ENCODE peak calls at places on chromosomes 4 and X, in six cellular contexts. One of them, this sample, is unnamed.

GRCh38 chr4:87973283-87974169 is 2.0 kb upstream of the SPP1 start:
- DNase-seq in PC-3: peak
- DNase-seq in AG09309: peak
- DNase-seq in IMR-90: peak
- DNase-seq in left ventricle myocardium inferior: peak
- DNase-seq in pancreas: peak
- DNase-seq in this sample: peak

GRCh38 chr4:142961866-142962265 is 115.8 kb upstream of the INPP4B start:
- DNase-seq in PC-3: no peak
- DNase-seq in AG09309: no peak
- DNase-seq in IMR-90: no peak
- DNase-seq in left ventricle myocardium inferior: no peak
- DNase-seq in pancreas: no peak
- DNase-seq in this sample: no peak

GRCh38 chrX:1384738-1385250 is 7.1 kb downstream of the SLC25A6 start:
- DNase-seq in PC-3: no peak
- DNase-seq in AG09309: no peak
- DNase-seq in IMR-90: no peak
- DNase-seq in left ventricle myocardium inferior: no peak
- DNase-seq in pancreas: no peak
- DNase-seq in this sample: no peak

GRCh38 chrX:143934542-143934941 is 50.7 kb downstream of the UBE2NL start:
- DNase-seq in PC-3: no peak
- DNase-seq in AG09309: no peak
- DNase-seq in IMR-90: no peak
- DNase-seq in left ventricle myocardium inferior: no peak
- DNase-seq in pancreas: no peak
- DNase-seq in this sample: no peak

GRCh38 chrX:129139837-129140679 is 383.2 kb downstream of the SMARCA1 start:
- DNase-seq in PC-3: peak
- DNase-seq in AG09309: no peak
- DNase-seq in IMR-90: no peak
- DNase-seq in left ventricle myocardium inferior: no peak
- DNase-seq in pancreas: no peak
- DNase-seq in this sample: no peak

GRCh38 chr4:77578145-77578544 is 27.5 kb upstream of the CXCL13 start:
- DNase-seq in PC-3: no peak
- DNase-seq in AG09309: no peak
- DNase-seq in IMR-90: no peak
- DNase-seq in left ventricle myocardium inferior: no peak
- DNase-seq in pancreas: no peak
- DNase-seq in this sample: no peak

GRCh38 chr4:172352351-172352750 is 539.1 kb downstream of the GALNTL6 start:
- DNase-seq in PC-3: no peak
- DNase-seq in AG09309: no peak
- DNase-seq in IMR-90: no peak
- DNase-seq in left ventricle myocardium inferior: no peak
- DNase-seq in pancreas: no peak
- DNase-seq in this sample: no peak

GRCh38 chrX:21181232-21181853 is 192.9 kb upstream of the CNKSR2 start:
- DNase-seq in PC-3: peak
- DNase-seq in AG09309: no peak
- DNase-seq in IMR-90: no peak
- DNase-seq in left ventricle myocardium inferior: no peak
- DNase-seq in pancreas: no peak
- DNase-seq in this sample: no peak

GRCh38 chr4:186946682-186947294 is 223.1 kb upstream of the FAT1 start:
- DNase-seq in PC-3: peak
- DNase-seq in AG09309: no peak
- DNase-seq in IMR-90: peak
- DNase-seq in left ventricle myocardium inferior: no peak
- DNase-seq in pancreas: peak
- DNase-seq in this sample: no peak

GRCh38 chr4:82896755-82897154 is 3.8 kb upstream of the THAP9 start:
- DNase-seq in PC-3: no peak
- DNase-seq in AG09309: no peak
- DNase-seq in IMR-90: no peak
- DNase-seq in left ventricle myocardium inferior: no peak
- DNase-seq in pancreas: no peak
- DNase-seq in this sample: no peak

GRCh38 chrX:37468111-37468739 is 103.2 kb upstream of the LANCL3 start:
- DNase-seq in PC-3: no peak
- DNase-seq in AG09309: no peak
- DNase-seq in IMR-90: no peak
- DNase-seq in left ventricle myocardium inferior: no peak
- DNase-seq in pancreas: no peak
- DNase-seq in this sample: no peak

GRCh38 chr4:162610116-162610515 is 446.3 kb upstream of the FSTL5 start:
- DNase-seq in PC-3: no peak
- DNase-seq in AG09309: no peak
- DNase-seq in IMR-90: no peak
- DNase-seq in left ventricle myocardium inferior: no peak
- DNase-seq in pancreas: no peak
- DNase-seq in this sample: no peak

GRCh38 chrX:40109288-40110008 is 11.7 kb upstream of the BCOR start:
- DNase-seq in PC-3: no peak
- DNase-seq in AG09309: no peak
- DNase-seq in IMR-90: peak
- DNase-seq in left ventricle myocardium inferior: peak
- DNase-seq in pancreas: peak
- DNase-seq in this sample: peak

GRCh38 chr4:15735531-15735930 is 32.7 kb downstream of the BST1 start:
- DNase-seq in PC-3: no peak
- DNase-seq in AG09309: no peak
- DNase-seq in IMR-90: no peak
- DNase-seq in left ventricle myocardium inferior: no peak
- DNase-seq in pancreas: no peak
- DNase-seq in this sample: no peak

GRCh38 chrX:149487292-149487691 is 17.8 kb downstream of the IDS start:
- DNase-seq in PC-3: peak
- DNase-seq in AG09309: no peak
- DNase-seq in IMR-90: no peak
- DNase-seq in left ventricle myocardium inferior: no peak
- DNase-seq in pancreas: no peak
- DNase-seq in this sample: no peak

GRCh38 chr4:100166297-100167034 is 23.8 kb downstream of the DDIT4L start:
- DNase-seq in PC-3: no peak
- DNase-seq in AG09309: no peak
- DNase-seq in IMR-90: no peak
- DNase-seq in left ventricle myocardium inferior: no peak
- DNase-seq in pancreas: no peak
- DNase-seq in this sample: no peak

GRCh38 chr4:145912391-145912790 is 26.2 kb downstream of the ZNF827 start:
- DNase-seq in PC-3: no peak
- DNase-seq in AG09309: no peak
- DNase-seq in IMR-90: no peak
- DNase-seq in left ventricle myocardium inferior: no peak
- DNase-seq in pancreas: no peak
- DNase-seq in this sample: peak

GRCh38 chr4:88216395-88216794 is 58.0 kb upstream of the ABCG2 start:
- DNase-seq in PC-3: no peak
- DNase-seq in AG09309: no peak
- DNase-seq in IMR-90: no peak
- DNase-seq in left ventricle myocardium inferior: no peak
- DNase-seq in pancreas: peak
- DNase-seq in this sample: no peak

GRCh38 chrX:118565853-118566252 is 70.2 kb downstream of the DOCK11 start:
- DNase-seq in PC-3: no peak
- DNase-seq in AG09309: no peak
- DNase-seq in IMR-90: no peak
- DNase-seq in left ventricle myocardium inferior: no peak
- DNase-seq in pancreas: no peak
- DNase-seq in this sample: no peak

GRCh38 chr4:86891785-86892638 is at the start of gene C4orf36:
- DNase-seq in PC-3: peak
- DNase-seq in AG09309: no peak
- DNase-seq in IMR-90: peak
- DNase-seq in left ventricle myocardium inferior: peak
- DNase-seq in pancreas: peak
- DNase-seq in this sample: no peak

GRCh38 chrX:24862343-24862742 is 153.4 kb downstream of the ARX start:
- DNase-seq in PC-3: no peak
- DNase-seq in AG09309: no peak
- DNase-seq in IMR-90: peak
- DNase-seq in left ventricle myocardium inferior: no peak
- DNase-seq in pancreas: no peak
- DNase-seq in this sample: peak
- H3K4me3 ChIP-seq in PC-3: no peak
- H3K4me3 ChIP-seq in AG09309: no peak
- H3K4me3 ChIP-seq in IMR-90: no peak
- H3K4me3 ChIP-seq in left ventricle myocardium inferior: no peak
- H3K4me3 ChIP-seq in pancreas: no peak
- H3K4me3 ChIP-seq in this sample: no peak

GRCh38 chr4:3233391-3234071 is 15.4 kb upstream of the MSANTD1 start:
- DNase-seq in PC-3: no peak
- DNase-seq in AG09309: no peak
- DNase-seq in IMR-90: peak
- DNase-seq in left ventricle myocardium inferior: no peak
- DNase-seq in pancreas: no peak
- DNase-seq in this sample: peak

GRCh38 chr4:3235030-3235345 is 14.0 kb upstream of the MSANTD1 start:
- DNase-seq in PC-3: no peak
- DNase-seq in AG09309: no peak
- DNase-seq in IMR-90: no peak
- DNase-seq in left ventricle myocardium inferior: no peak
- DNase-seq in pancreas: no peak
- DNase-seq in this sample: no peak

GRCh38 chr4:3235581-3235980 is 13.4 kb upstream of the MSANTD1 start:
- DNase-seq in PC-3: no peak
- DNase-seq in AG09309: no peak
- DNase-seq in IMR-90: no peak
- DNase-seq in left ventricle myocardium inferior: no peak
- DNase-seq in pancreas: no peak
- DNase-seq in this sample: no peak

GRCh38 chr4:3232871-3233271 is 16.1 kb upstream of the MSANTD1 start:
- DNase-seq in PC-3: no peak
- DNase-seq in AG09309: no peak
- DNase-seq in IMR-90: no peak
- DNase-seq in left ventricle myocardium inferior: no peak
- DNase-seq in pancreas: no peak
- DNase-seq in this sample: no peak

DNA sequence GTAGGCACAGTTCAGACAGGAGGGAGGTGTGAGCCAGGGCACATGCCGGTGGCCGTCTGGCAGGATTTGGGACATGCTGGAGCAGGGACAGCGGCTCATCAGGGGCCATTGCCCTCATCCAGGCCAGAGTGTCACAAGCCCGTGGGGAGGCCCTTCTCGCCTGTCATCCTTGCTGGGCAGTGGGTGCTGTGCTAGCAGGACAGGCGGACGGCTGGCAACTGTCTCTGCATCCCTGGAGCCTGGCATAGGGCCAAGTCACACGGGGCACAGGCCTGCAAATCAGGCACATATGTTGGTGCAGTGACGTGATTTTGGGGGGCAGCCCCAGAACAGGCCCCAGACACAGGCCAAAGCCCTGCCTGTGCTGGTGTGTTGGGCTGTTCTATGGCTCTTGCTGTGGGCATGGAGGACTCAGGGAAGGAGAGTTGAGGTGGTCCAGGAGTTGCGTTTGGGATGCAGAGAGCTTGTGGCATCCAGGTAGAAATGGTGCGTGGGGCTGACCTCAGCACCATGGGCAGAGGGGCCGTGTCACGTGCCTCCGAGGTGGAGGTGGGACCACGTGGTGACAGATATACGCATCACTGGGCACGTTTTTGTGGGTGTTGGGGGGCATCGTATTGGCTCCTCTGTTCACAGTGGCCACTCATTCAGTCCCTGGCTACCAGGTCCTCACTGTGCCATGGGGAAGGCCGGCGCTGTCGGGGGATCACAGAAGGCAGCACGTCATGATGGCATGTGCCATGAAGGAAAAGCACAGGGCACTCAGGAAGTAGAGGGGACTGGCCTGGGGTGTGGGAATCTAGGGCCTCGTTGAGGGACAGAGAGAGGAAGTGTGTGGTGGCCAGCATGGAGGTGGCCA is 14.6 kb upstream of the MSANTD1 start:
- DNase-seq in PC-3: no peak
- DNase-seq in AG09309: no peak
- DNase-seq in IMR-90: no peak
- DNase-seq in left ventricle myocardium inferior: no peak
- DNase-seq in pancreas: no peak
- DNase-seq in this sample: no peak
- TF ChIP-seq CTCF in PC-3: no peak
- TF ChIP-seq CTCF in AG09309: no peak
- TF ChIP-seq CTCF in IMR-90: no peak
- TF ChIP-seq CTCF in left ventricle myocardium inferior: no peak
- TF ChIP-seq CTCF in pancreas: no peak
- TF ChIP-seq CTCF in this sample: no peak

GRCh38 chrX:46755656-46756055 is 3.3 kb downstream of the SLC9A7 start:
- DNase-seq in PC-3: no peak
- DNase-seq in AG09309: no peak
- DNase-seq in IMR-90: no peak
- DNase-seq in left ventricle myocardium inferior: no peak
- DNase-seq in pancreas: no peak
- DNase-seq in this sample: no peak

GRCh38 chrX:46758956-46759644 is at the start of gene SLC9A7:
- DNase-seq in PC-3: peak
- DNase-seq in AG09309: no peak
- DNase-seq in IMR-90: peak
- DNase-seq in left ventricle myocardium inferior: peak
- DNase-seq in pancreas: peak
- DNase-seq in this sample: peak

GRCh38 chrX:46757052-46757451 is 1.9 kb downstream of the SLC9A7 start:
- DNase-seq in PC-3: peak
- DNase-seq in AG09309: no peak
- DNase-seq in IMR-90: no peak
- DNase-seq in left ventricle myocardium inferior: no peak
- DNase-seq in pancreas: no peak
- DNase-seq in this sample: no peak

GRCh38 chrX:46758163-46758955 is 559 bp downstream of the SLC9A7 start:
- DNase-seq in PC-3: peak
- DNase-seq in AG09309: no peak
- DNase-seq in IMR-90: peak
- DNase-seq in left ventricle myocardium inferior: no peak
- DNase-seq in pancreas: peak
- DNase-seq in this sample: no peak

DNA sequence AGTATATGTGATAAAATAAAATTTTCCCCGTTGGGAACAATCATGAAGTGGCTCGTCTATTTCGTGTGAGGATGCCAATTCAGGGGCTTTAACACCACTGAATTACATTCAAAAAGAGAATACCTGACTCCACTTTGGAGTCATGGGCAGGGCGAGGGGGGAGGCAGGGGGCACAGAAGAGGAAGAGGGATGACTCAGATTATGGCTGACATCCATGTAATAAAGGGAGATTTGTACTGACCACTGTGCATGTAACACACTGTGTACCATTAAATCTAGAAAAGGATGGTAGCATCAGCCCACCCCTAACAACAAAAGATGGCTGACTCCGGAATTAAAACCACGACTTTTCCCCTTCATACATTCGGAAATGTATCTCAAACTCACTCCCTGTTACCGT is 1.3 kb downstream of the SLC9A7 start:
- DNase-seq in PC-3: peak
- DNase-seq in AG09309: no peak
- DNase-seq in IMR-90: peak
- DNase-seq in left ventricle myocardium inferior: no peak
- DNase-seq in pancreas: no peak
- DNase-seq in this sample: no peak
- H3K4me3 ChIP-seq in PC-3: peak
- H3K4me3 ChIP-seq in AG09309: peak
- H3K4me3 ChIP-seq in IMR-90: peak
- H3K4me3 ChIP-seq in left ventricle myocardium inferior: no peak
- H3K4me3 ChIP-seq in pancreas: peak
- H3K4me3 ChIP-seq in this sample: peak

GRCh38 chr4:19304028-19304427 is 947.7 kb upstream of the SLIT2 start:
- DNase-seq in PC-3: peak
- DNase-seq in AG09309: no peak
- DNase-seq in IMR-90: peak
- DNase-seq in left ventricle myocardium inferior: no peak
- DNase-seq in pancreas: no peak
- DNase-seq in this sample: no peak

GRCh38 chr4:19309365-19309764 is 942.3 kb upstream of the SLIT2 start:
- DNase-seq in PC-3: peak
- DNase-seq in AG09309: peak
- DNase-seq in IMR-90: peak
- DNase-seq in left ventricle myocardium inferior: no peak
- DNase-seq in pancreas: no peak
- DNase-seq in this sample: peak
- TF ChIP-seq CTCF in PC-3: peak
- TF ChIP-seq CTCF in AG09309: peak
- TF ChIP-seq CTCF in IMR-90: peak
- TF ChIP-seq CTCF in left ventricle myocardium inferior: peak
- TF ChIP-seq CTCF in pancreas: no peak
- TF ChIP-seq CTCF in this sample: peak